ENCODE peak calls at places on chromosomes 2 and 18, in six cellular contexts. X is naive thymus-derived CD4-positive, alpha-beta T cell; N is psoas muscle; H is right cardiac atrium; I is endodermal cell; S is fibroblast of the aortic adventitia. M is an unnamed sample.

GRCh38 chr2:78540255-78540654 is 485.2 kb upstream of the REG3G start:
- DNase-seq in I (no peak), X (no peak), H (no peak), N (no peak), S (no peak), M (no peak)

GRCh38 chr18:24368749-24369148 is 28.9 kb downstream of the OSBPL1A start:
- DNase-seq in S (no peak), X (peak; percentile 57), H (no peak), I (no peak), N (no peak), M (no peak)

GRCh38 chr2:12759248-12759647 is 42.5 kb downstream of the TRIB2 start:
- DNase-seq in X (no peak), N (no peak), I (peak; percentile 39), S (peak; percentile 71), H (no peak), M (no peak)

GRCh38 chr2:121634354-121635307 is 14.6 kb downstream of the CLASP1 start:
- DNase-seq in N (no peak), I (no peak), H (no peak), X (no peak), S (peak; percentile 36), M (no peak)

GRCh38 chr2:59276033-59276432 is 1034.9 kb upstream of the FANCL start:
- DNase-seq in H (no peak), S (no peak), I (peak; percentile 78), N (no peak), X (no peak), M (no peak)

GRCh38 chr2:54665436-54665856 is 58.0 kb upstream of the EML6 start:
- DNase-seq in H (no peak), X (no peak), S (peak; percentile 69), I (peak; percentile 90), N (no peak), M (peak; percentile 65)

GRCh38 chr2:187875836-187876235 is 321.6 kb upstream of the TFPI start:
- DNase-seq in I (no peak), S (no peak), H (no peak), X (no peak), N (no peak), M (no peak)

GRCh38 chr2:3613524-3613905 is 18.6 kb downstream of the COLEC11 start:
- DNase-seq in H (no peak), I (no peak), N (no peak), X (no peak), S (no peak), M (no peak)

GRCh38 chr18:36697905-36698304 is 130.9 kb downstream of the TPGS2 start:
- DNase-seq in H (no peak), N (peak; percentile 30), S (peak; percentile 88), I (no peak), X (no peak), M (no peak)

GRCh38 chr18:23487738-23488625 is 15.3 kb upstream of the RMC1 start:
- DNase-seq in X (peak; percentile 47), S (peak; percentile 51), I (no peak), H (peak; percentile 24), N (no peak), M (no peak)

GRCh38 chr18:5527603-5528002 is 16.2 kb downstream of the EPB41L3 start:
- DNase-seq in H (peak; percentile 36), X (no peak), N (peak; percentile 53), I (no peak), S (peak; percentile 65), M (no peak)

GRCh38 chr2:190887089-190887488 is 6.5 kb downstream of the GLS start:
- DNase-seq in S (no peak), I (no peak), N (no peak), X (no peak), H (no peak), M (no peak)

GRCh38 chr2:171128461-171128860 is 32.2 kb downstream of the TLK1 start:
- DNase-seq in H (no peak), I (no peak), S (no peak), X (no peak), N (no peak), M (no peak)

GRCh38 chr2:118989481-118989880 is 47.5 kb downstream of the MARCO start:
- DNase-seq in I (no peak), N (no peak), X (no peak), H (no peak), S (no peak), M (peak; percentile 26)

GRCh38 chr2:197241590-197241989 is 69.0 kb downstream of the ANKRD44 start:
- DNase-seq in X (no peak), S (no peak), I (no peak), H (no peak), N (no peak), M (no peak)

GRCh38 chr18:46712406-46712805 is 44.4 kb downstream of the ST8SIA5 start:
- DNase-seq in H (no peak), N (peak; percentile 34), I (no peak), X (no peak), S (peak; percentile 84), M (no peak)

GRCh38 chr2:42147641-42148274 is 21.4 kb upstream of the EML4 start:
- DNase-seq in S (peak; percentile 86), N (no peak), H (no peak), I (no peak), X (no peak), M (no peak)

GRCh38 chr2:48572797-48573196 is 42.8 kb downstream of the STON1 start:
- DNase-seq in I (peak; percentile 70), N (no peak), X (no peak), H (no peak), S (no peak), M (no peak)

GRCh38 chr18:8548186-8548585 is 61.1 kb upstream of the RAB12 start:
- DNase-seq in I (no peak), N (no peak), H (no peak), S (peak; percentile 38), X (no peak), M (no peak)

GRCh38 chr2:45938649-45939511 is 287.4 kb downstream of the PRKCE start:
- DNase-seq in X (no peak), S (peak; percentile 97), H (peak; percentile 74), I (peak; percentile 68), N (peak; percentile 73), M (peak; percentile 84)

GRCh38 chr18:56576826-56577573 is 61.4 kb downstream of the TXNL1 start:
- DNase-seq in H (peak; percentile 61), N (no peak), X (no peak), I (peak; percentile 68), S (no peak), M (peak; percentile 88)

GRCh38 chr2:20212871-20213503 is 11.9 kb downstream of the SDC1 start:
- DNase-seq in S (no peak), N (no peak), I (peak; percentile 40), X (no peak), H (no peak), M (no peak)

GRCh38 chr2:134327367-134327766 is 73.5 kb downstream of the MGAT5 start:
- DNase-seq in S (peak; percentile 62), N (no peak), H (no peak), I (no peak), X (no peak), M (no peak)

GRCh38 chr2:178513876-178514275 is 33.6 kb downstream of the PLEKHA3 start:
- DNase-seq in N (no peak), I (no peak), X (no peak), H (no peak), S (peak; percentile 16), M (no peak)

GRCh38 chr2:163737169-163737439 is 1.3 kb upstream of the FIGN start:
- DNase-seq in N (no peak), H (no peak), S (no peak), X (no peak), I (no peak), M (no peak)
- H3K4me3 ChIP-seq in N (peak overlapping the region; percentile 82), H (peak overlapping the region; percentile 98), S (peak overlapping the region; percentile 91), X (no peak overlapping the region), I (peak overlapping the region; percentile 96), M (peak overlapping the region; percentile 91)

GRCh38 chr2:158761626-158762025 is 33.5 kb upstream of the DAPL1 start:
- DNase-seq in S (no peak), X (no peak), I (no peak), H (no peak), N (no peak), M (no peak)
- H3K4me3 ChIP-seq in S (no peak overlapping the region), X (no peak overlapping the region), I (no peak overlapping the region), H (no peak overlapping the region), N (no peak overlapping the region), M (no peak overlapping the region)

GRCh38 chr2:16907645-16908282 is 242.1 kb upstream of the CYRIA start:
- DNase-seq in S (no peak), I (no peak), H (no peak), N (no peak), X (no peak), M (no peak)

GRCh38 chr2:16908671-16909070 is 243.0 kb upstream of the CYRIA start:
- DNase-seq in I (no peak), X (no peak), S (no peak), N (no peak), H (no peak), M (no peak)
- H3K4me3 ChIP-seq in I (no peak overlapping the region), X (no peak overlapping the region), S (no peak overlapping the region), N (no peak overlapping the region), H (no peak overlapping the region), M (no peak overlapping the region)

DNA sequence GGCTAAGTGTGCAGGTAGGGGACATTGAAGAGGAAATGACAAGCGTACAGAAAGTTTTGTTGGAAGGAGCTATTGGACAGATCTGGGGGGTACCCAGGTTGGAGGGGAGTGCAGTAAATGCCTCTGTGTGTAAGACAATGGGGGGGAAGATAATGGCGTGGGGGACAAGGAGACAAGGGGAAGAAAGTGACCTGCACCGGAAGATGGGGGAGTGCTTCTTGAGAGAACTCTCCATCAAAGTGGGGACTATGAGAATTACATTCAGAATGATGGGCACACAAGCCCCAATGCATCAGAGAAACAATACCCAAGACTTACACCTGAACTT is 189.9 kb downstream of the ALPK2 start:
- DNase-seq in X (no peak), S (no peak), I (no peak), N (no peak), H (no peak), M (no peak)
- H3K4me3 ChIP-seq in X (peak overlapping the region; percentile 48), S (peak overlapping the region; percentile 53), I (no peak overlapping the region), N (peak overlapping the region; percentile 38), H (peak overlapping the region; percentile 44), M (no peak overlapping the region)

DNA sequence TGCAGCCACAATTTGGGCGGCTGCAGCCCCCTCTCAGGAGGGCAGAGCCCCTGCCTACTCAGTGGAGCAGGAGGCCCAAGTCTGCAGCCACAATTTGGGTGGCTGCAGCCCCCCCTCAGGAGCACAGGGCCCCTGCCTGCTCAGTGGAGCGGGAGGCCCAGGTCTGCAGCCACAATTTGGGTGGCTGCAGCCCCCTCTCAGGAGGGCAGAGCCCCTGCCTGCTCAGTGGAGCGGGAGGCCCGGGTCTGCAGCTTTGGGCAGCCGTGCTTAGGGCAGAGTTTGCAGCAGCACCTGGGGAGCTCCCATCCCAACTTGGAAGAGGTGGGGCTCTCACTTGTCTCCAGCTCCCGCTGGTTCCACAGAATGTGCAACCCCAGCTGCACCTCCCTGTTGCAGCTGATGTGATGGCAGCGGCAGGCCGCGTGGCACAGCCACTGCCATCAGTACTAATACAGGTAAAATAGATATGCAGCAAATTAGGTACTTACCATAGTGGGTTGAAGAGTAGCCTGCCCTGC is 99.4 kb downstream of the TWIST2 start:
- DNase-seq in H (no peak), S (no peak), N (no peak), X (peak; percentile 3), I (peak; percentile 38), M (no peak)
- H3K4me3 ChIP-seq in H (no peak overlapping the region), S (no peak overlapping the region), N (no peak overlapping the region), X (no peak overlapping the region), I (no peak overlapping the region), M (no peak overlapping the region)

GRCh38 chr2:235961711-235962110 is 206.5 kb downstream of the GBX2 start:
- DNase-seq in I (no peak), S (no peak), X (no peak), N (no peak), H (no peak), M (no peak)
- H3K4me3 ChIP-seq in I (no peak overlapping the region), S (no peak overlapping the region), X (no peak overlapping the region), N (no peak overlapping the region), H (no peak overlapping the region), M (no peak overlapping the region)